ENCODE peak calls at places on chromosomes 2 and 18, in four cellular contexts. L is left ventricle myocardium inferior, O is astrocyte, G is Panc1. M is an unnamed sample.

GRCh38 chr2:190858817-190859216 is 21.8 kb upstream of the GLS start:
- DNase-seq in L (no peak), O (peak; percentile 90), G (no peak), M (no peak)

GRCh38 chr18:48934708-48935432 is 15.9 kb downstream of the SMAD7 start:
- DNase-seq in L (peak; percentile 84), O (no peak), G (no peak), M (no peak)

GRCh38 chr18:49135871-49136270 is 185.1 kb upstream of the SMAD7 start:
- DNase-seq in L (no peak), O (peak; percentile 22), G (no peak), M (no peak)

GRCh38 chr2:102266204-102266603 is 45.2 kb upstream of the IL1RL1 start:
- DNase-seq in L (peak; percentile 30), O (no peak), G (no peak), M (no peak)

GRCh38 chr2:188665196-188665595 is 309.0 kb upstream of the COL3A1 start:
- DNase-seq in L (no peak), O (peak; percentile 77), G (no peak), M (no peak)

GRCh38 chr2:122643725-122644329 is 888.4 kb downstream of the TSN start:
- DNase-seq in L (no peak), O (peak; percentile 70), G (peak; percentile 79), M (no peak)

GRCh38 chr2:216653931-216654365 is 20.7 kb downstream of the IGFBP2 start:
- DNase-seq in L (no peak), O (no peak), G (no peak), M (no peak)

GRCh38 chr18:69968073-69968472 is 20.4 kb upstream of the CD226 start:
- DNase-seq in L (no peak), O (no peak), G (no peak), M (no peak)

GRCh38 chr2:234881413-234882241 is 70.2 kb upstream of the SH3BP4 start:
- DNase-seq in L (peak; percentile 78), O (peak; percentile 85), G (peak; percentile 87), M (peak; percentile 88)

GRCh38 chr18:10989486-10989885 is 159.9 kb downstream of the PIEZO2 start:
- DNase-seq in L (no peak), O (no peak), G (no peak), M (no peak)

GRCh38 chr2:218368621-218369153 is 12.0 kb downstream of the CATIP start:
- DNase-seq in L (no peak), O (peak; percentile 22), G (no peak), M (no peak)

DNA sequence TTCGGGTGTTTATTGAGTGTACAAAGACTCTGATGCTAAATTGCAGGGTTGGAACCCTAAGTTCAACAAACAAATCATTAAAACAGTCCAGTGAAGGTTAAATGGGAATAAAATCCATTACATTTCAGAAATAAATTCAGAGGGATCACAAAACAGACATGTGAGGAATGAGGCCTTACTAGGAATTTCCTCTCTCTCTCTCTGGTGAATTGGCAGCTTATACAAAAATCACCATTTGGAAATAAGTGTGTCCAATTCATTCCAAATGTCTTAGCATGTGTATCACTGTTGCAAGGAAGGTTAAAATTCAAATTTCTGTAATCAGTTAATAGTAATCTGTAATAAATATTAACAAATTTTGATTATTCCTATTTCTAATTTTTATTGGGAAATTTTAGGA is 228.6 kb upstream of the PXDN start:
- DNase-seq in L (no peak), O (peak; percentile 45), G (no peak), M (no peak)
- H3K27ac ChIP-seq in L (no peak overlapping the region), O (peak overlapping the region; percentile 55), G (no peak overlapping the region), M (no peak overlapping the region)

GRCh38 chr18:64994370-64994769 is 756.4 kb upstream of the CDH7 start:
- DNase-seq in L (no peak), O (no peak), G (no peak), M (no peak)

GRCh38 chr18:64993695-64994094 is 757.1 kb upstream of the CDH7 start:
- DNase-seq in L (no peak), O (no peak), G (no peak), M (no peak)

GRCh38 chr18:64987096-64987495 is 763.7 kb upstream of the CDH7 start:
- DNase-seq in L (no peak), O (no peak), G (no peak), M (no peak)

GRCh38 chr18:64991102-64991501 is 759.7 kb upstream of the CDH7 start:
- DNase-seq in L (no peak), O (no peak), G (no peak), M (no peak)

GRCh38 chr18:64992654-64993053 is 758.2 kb upstream of the CDH7 start:
- DNase-seq in L (no peak), O (no peak), G (no peak), M (no peak)
- H3K27ac ChIP-seq in L (peak overlapping the region; percentile 79), O (no peak overlapping the region), G (no peak overlapping the region), M (no peak overlapping the region)

GRCh38 chr2:109701362-109701761 is 87.2 kb downstream of the SOWAHC start:
- DNase-seq in L (no peak), O (peak; percentile 81), G (no peak), M (no peak)
- H3K27ac ChIP-seq in L (no peak overlapping the region), O (peak overlapping the region; percentile 65), G (no peak overlapping the region), M (no peak overlapping the region)

DNA sequence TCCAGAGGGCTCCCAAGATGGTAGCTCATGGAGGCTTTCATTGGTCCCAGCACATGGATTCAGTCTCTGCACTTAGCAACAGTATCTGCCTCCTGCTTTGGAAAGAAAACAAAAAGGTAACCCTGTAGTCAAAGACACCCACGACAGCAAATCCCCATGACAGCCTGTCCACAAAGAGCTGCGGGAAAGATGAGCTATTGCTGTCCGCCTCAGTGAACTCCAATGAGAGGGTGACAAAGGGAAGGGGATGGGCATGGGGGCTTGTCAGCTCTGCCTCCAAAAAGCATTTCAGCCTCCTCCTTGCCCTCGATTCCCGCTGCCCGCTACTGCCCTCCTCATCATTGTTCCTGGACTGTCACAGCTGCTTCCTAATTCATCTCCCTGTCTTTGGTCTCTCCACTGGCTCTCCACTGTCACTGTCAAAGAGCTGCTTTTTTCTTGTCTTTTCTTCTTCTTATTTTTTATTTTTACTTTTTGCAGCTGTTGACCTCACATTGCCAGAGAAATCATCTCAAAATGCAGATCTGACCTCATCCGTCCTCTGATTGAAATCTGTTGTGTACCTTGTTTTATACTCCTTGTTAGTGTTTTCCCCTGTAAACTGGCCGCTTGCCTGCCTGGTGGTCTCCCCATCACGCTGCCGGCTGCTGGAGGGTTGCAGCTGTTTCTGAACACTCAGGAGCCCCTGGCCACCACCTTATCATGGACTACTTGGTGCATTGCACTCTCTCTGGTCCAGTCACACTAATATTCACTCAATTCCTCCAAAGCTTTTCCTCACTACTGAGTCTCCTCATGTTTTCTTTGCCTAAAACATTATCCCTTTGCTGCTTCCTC is 7.9 kb upstream of the E2F6 start:
- DNase-seq in L (no peak), O (no peak), G (no peak), M (no peak)
- H3K27ac ChIP-seq in L (no peak overlapping the region), O (no peak overlapping the region), G (no peak overlapping the region), M (no peak overlapping the region)

GRCh38 chr18:55489742-55490055 is 98.3 kb downstream of the TCF4 start:
- DNase-seq in L (no peak), O (peak; percentile 65), G (no peak), M (no peak)

GRCh38 chr18:55494899-55495298 is 93.1 kb downstream of the TCF4 start:
- DNase-seq in L (no peak), O (peak; percentile 89), G (no peak), M (no peak)

GRCh38 chr18:55497825-55498403 is 90.1 kb downstream of the TCF4 start:
- DNase-seq in L (no peak), O (no peak), G (no peak), M (no peak)

GRCh38 chr18:55491606-55492005 is 96.4 kb downstream of the TCF4 start:
- DNase-seq in L (no peak), O (peak; percentile 63), G (no peak), M (no peak)

GRCh38 chr18:55494441-55494840 is 93.6 kb downstream of the TCF4 start:
- DNase-seq in L (no peak), O (no peak), G (no peak), M (no peak)
- H3K27ac ChIP-seq in L (no peak overlapping the region), O (peak overlapping the region; percentile 33), G (no peak overlapping the region), M (no peak overlapping the region)

GRCh38 chr2:69989017-69989416 is 27.6 kb upstream of the ASPRV1 start:
- DNase-seq in L (no peak), O (no peak), G (no peak), M (no peak)
- H3K27ac ChIP-seq in L (no peak overlapping the region), O (no peak overlapping the region), G (no peak overlapping the region), M (no peak overlapping the region)

DNA sequence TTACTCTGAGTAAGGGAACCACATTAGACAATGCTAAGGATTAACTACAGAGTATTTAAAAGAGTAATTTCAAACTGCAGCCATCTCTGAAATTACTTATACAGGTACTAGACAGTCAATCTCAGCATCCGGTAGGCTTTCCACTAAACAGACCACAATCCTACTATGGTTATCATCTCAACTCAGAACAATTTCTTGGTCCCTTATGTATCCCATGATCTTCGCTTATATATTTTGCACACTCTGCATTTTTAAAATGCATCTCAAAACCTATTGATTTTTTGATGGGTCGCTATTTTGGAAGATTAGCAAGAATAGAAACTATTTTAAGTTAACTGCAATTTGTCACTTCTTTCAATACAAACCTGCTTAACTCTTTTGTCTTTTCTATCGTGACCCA is 1.4 kb downstream of the PPP4R1 start:
- DNase-seq in L (no peak), O (no peak), G (no peak), M (no peak)
- H3K27ac ChIP-seq in L (peak overlapping the region; percentile 99), O (peak overlapping the region; percentile 87), G (peak overlapping the region; percentile 88), M (no peak overlapping the region)

DNA sequence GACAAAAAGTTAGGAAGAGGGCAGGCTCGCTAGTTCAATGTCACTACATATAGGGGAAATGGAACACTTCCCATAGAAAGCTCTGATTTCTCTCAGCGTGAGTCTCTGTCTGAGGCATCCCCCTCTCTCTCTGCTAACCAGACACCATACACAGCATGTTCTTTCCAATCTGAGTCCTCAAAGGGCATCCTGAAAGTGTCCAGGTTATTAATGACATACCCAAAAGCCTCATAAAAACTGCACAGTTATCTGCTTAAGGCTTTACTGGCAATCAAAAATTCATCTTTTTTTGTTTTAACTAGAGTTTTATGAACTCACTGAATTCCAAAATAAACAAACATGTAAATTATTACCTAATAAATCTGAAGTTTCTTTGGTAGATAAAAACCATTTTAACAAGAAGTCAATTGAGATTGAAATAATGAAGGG is 137.4 kb downstream of the AFF3 start:
- DNase-seq in L (no peak), O (no peak), G (no peak), M (no peak)
- H3K27ac ChIP-seq in L (no peak overlapping the region), O (no peak overlapping the region), G (no peak overlapping the region), M (no peak overlapping the region)

M was measured in substantia nigra.